ENCODE peak calls at places on chromosomes 2 and 18, in six cellular contexts. F is MM.1S, J is SK-N-SH, R is A673, L is aorta, I is psoas muscle. P is an unnamed sample.

GRCh38 chr2:234166521-234166920 is 116.0 kb downstream of the SPP2 start:
- DNase-seq in L (no peak), F (no peak), R (no peak), I (no peak), J (no peak), P (no peak)

GRCh38 chr2:138956116-138956515 is 175.9 kb upstream of the NXPH2 start:
- DNase-seq in L (no peak), J (no peak), I (no peak), F (no peak), R (no peak), P (no peak)

GRCh38 chr18:63137999-63138448 is 181.5 kb downstream of the BCL2 start:
- DNase-seq in J (no peak), F (peak; percentile 43), L (no peak), I (no peak), R (no peak), P (peak; percentile 77)

GRCh38 chr18:3923750-3924149 is 473.8 kb downstream of the TGIF1 start:
- DNase-seq in J (no peak), R (no peak), F (no peak), L (no peak), I (no peak), P (no peak)

GRCh38 chr2:42073739-42074138 is 25.9 kb downstream of the PKDCC start:
- DNase-seq in J (no peak), I (no peak), L (no peak), F (no peak), R (no peak), P (no peak)

GRCh38 chr2:201933792-201934229 is 99.8 kb upstream of the FZD7 start:
- DNase-seq in R (peak; percentile 55), F (no peak), L (no peak), I (peak; percentile 19), J (peak; percentile 50), P (no peak)

GRCh38 chr2:188659656-188660406 is 314.3 kb upstream of the COL3A1 start:
- DNase-seq in I (no peak), L (no peak), R (peak; percentile 64), J (no peak), F (no peak), P (no peak)

GRCh38 chr2:28665041-28665704 is 86.5 kb upstream of the PPP1CB start:
- DNase-seq in F (no peak), J (peak; percentile 80), L (peak; percentile 88), I (peak; percentile 66), R (peak; percentile 83), P (no peak)

GRCh38 chr2:30280596-30281434 is 49.5 kb downstream of the LBH start:
- DNase-seq in F (no peak), J (no peak), I (no peak), R (no peak), L (no peak), P (no peak)

DNA sequence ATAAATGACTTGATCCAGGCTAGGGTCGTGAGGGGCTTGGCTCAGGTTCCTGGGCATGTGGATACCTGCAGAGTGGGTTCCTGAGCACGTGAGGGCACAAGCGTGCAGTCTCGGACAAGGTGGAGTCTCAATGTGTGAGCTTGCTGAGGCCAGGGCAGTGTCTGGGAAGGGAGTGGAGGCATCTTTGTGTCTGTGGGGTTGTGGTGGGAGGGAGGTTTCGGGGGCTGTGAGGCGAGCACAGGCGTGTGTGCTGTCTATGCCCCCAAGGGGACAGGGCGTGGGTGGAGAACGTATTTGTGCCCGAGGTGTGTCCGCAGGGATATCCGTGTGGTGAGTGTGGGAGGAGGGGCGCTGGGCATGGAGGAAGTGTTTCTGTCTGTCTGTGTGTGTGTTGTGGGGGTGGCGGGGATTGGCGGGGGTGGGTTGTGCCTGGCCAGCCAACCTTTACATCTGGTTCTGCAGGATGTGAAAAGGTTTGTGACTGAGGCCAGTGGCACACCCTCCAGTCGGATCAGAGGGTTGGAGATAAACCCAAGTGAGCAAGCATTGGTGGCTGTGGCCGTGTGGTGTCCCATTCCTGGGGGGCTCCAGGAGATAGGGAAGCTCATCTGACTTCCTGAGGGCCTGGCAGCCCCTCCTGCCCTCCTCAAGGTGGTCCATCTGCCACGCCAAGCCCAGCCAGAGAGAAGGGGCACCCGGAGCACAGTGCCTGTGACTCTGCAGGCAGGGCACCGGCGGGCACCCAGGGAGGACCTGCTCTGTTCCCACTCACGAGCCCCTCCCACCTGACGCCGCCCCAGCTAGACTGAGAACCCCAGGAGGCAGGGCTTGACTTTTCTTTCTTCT is 57.1 kb downstream of the ZFP36L2 start:
- DNase-seq in R (no peak), L (peak; percentile 62), F (no peak), J (no peak), I (no peak), P (peak; percentile 89)
- H3K27ac ChIP-seq in R (no peak overlapping the region), L (no peak overlapping the region), F (no peak overlapping the region), J (no peak overlapping the region), I (no peak overlapping the region), P (peak overlapping the region; percentile 87)

GRCh38 chr2:33477473-33478468 is 1.3 kb downstream of the RASGRP3 start:
- DNase-seq in R (no peak), L (peak; percentile 74), J (no peak), F (peak; percentile 81), I (no peak), P (peak; percentile 66)

GRCh38 chr2:33478968-33479691 is 2.7 kb downstream of the RASGRP3 start:
- DNase-seq in L (no peak), R (no peak), I (no peak), F (peak; percentile 62), J (no peak), P (no peak)

GRCh38 chr2:33475381-33476099 is 909 bp upstream of the RASGRP3 start:
- DNase-seq in I (peak; percentile 69), R (peak; percentile 79), L (peak; percentile 86), J (peak; percentile 55), F (peak; percentile 93), P (peak; percentile 86)

GRCh38 chr2:33476100-33476792 is at the start of gene RASGRP3:
- DNase-seq in L (peak; percentile 89), I (peak; percentile 89), J (peak; percentile 45), F (peak; percentile 98), R (peak; percentile 54), P (peak; percentile 92)

DNA sequence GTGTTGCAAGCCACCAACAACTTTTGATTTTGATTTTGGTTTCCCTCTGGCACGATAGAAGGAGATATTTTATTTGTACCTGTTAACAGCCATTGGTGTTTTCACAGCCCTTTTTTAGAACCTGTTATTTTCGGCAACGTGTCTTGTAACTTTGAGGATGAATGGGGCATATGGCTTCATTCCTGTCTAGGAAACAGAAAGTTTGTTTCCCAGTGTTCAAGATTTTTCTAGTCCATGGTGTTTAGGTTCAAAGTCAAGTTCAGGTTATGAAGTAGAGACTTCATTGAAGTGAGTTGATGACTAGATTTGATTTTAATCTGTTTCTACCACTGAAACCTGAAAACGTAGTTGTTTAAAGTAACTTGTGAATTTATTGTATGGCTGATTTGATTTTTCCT is 343 bp downstream of the RASGRP3 start:
- DNase-seq in R (no peak), L (no peak), I (no peak), F (no peak), J (no peak), P (no peak)
- H3K27ac ChIP-seq in R (no peak overlapping the region), L (no peak overlapping the region), I (peak overlapping the region; percentile 96), F (peak overlapping the region; percentile 91), J (peak overlapping the region; percentile 39), P (peak overlapping the region; percentile 87)

DNA sequence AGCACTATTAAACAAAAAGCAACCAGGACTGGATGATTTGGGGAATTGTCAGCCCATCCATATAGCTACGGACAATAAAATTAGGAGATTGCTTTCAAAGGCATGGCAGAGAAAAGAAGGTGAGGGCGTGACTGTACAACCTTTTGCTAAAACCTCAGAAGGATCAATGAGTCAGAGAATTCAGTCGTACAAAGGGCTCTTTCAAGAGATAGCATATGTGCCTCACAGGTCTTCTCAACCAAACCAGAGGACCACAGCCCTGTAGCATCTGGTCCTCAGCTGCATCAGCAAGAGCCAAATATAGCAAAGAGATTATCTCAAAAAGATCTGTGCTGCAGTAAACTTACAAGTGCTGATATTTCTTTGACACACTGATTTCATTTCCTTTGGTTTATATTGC is 149.9 kb upstream of the RAB6C start:
- DNase-seq in L (no peak), J (no peak), I (no peak), F (peak; percentile 10), R (no peak), P (no peak)
- H3K27ac ChIP-seq in L (no peak overlapping the region), J (no peak overlapping the region), I (no peak overlapping the region), F (no peak overlapping the region), R (no peak overlapping the region), P (no peak overlapping the region)

GRCh38 chr2:16055848-16056580 is 115.7 kb downstream of the MYCN start:
- DNase-seq in F (peak; percentile 93), L (no peak), J (no peak), R (no peak), I (no peak), P (no peak)

GRCh38 chr2:16051046-16051489 is 110.7 kb downstream of the MYCN start:
- DNase-seq in J (no peak), I (no peak), R (no peak), L (no peak), F (no peak), P (no peak)

GRCh38 chr2:16051841-16052564 is 111.7 kb downstream of the MYCN start:
- DNase-seq in R (no peak), J (no peak), I (no peak), L (no peak), F (no peak), P (no peak)

GRCh38 chr2:16050261-16051045 is 110.1 kb downstream of the MYCN start:
- DNase-seq in L (no peak), I (no peak), J (no peak), R (no peak), F (no peak), P (no peak)

DNA sequence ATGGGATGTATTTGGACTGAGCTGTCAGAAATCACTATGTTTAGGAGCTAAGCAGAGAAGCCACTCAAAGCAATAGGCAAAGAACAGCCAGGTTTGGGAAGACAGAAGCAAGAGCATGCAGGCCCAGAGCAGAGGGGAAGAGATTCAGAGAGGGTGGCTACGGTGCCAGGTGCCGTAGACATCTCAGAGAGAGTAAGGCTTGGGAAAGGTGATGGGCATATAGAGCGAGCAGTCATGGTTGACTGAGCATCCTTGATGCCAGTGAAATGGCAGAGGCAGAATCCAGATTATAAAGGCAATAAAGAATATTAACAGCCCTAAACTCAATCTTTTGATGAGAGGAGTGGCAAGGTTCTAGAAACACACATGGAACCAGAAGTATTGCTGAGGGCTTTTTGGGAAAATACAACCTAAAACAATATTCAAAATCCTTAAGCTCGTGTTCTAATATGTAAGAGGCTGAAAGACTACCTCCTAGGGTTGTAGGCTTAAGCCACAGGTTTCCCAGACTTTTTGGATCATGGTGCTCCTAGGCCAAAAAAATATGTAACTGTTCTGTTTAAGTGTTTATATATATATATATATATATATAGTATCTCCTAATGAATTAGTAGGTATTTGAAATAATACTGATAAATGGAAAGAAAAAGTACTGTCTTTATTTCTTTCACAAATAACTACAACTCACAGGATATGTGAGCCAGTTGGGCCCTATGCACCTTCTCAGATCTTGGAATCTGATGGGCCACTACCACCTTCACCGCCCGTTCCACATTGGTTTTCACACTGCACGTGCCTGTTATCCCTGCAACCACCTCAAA is 113.3 kb downstream of the MYCN start:
- DNase-seq in L (no peak), F (no peak), J (no peak), R (no peak), I (no peak), P (no peak)
- H3K27ac ChIP-seq in L (no peak overlapping the region), F (no peak overlapping the region), J (no peak overlapping the region), R (no peak overlapping the region), I (no peak overlapping the region), P (no peak overlapping the region)

GRCh38 chr2:120396519-120397361 is 50.8 kb downstream of the INHBB start:
- DNase-seq in F (no peak), R (no peak), L (no peak), J (no peak), I (no peak), P (peak; percentile 28)
- H3K27ac ChIP-seq in F (no peak overlapping the region), R (no peak overlapping the region), L (no peak overlapping the region), J (no peak overlapping the region), I (no peak overlapping the region), P (no peak overlapping the region)

P was measured in Peyer's patch.